ENCODE peak calls at places on chromosomes 11 and 22, in four cellular contexts. One of them, this sample, is unnamed. For H3K27me3 and H3K36me3, the result is how much of the 10 kb centered on the place peaks cover.

GRCh38 chr11:83004855-83005556 is 66.7 kb downstream of the RAB30 start:
- DNase-seq in sigmoid colon: no peak
- DNase-seq in heart left ventricle: no peak
- DNase-seq in adrenal gland: no peak
- DNase-seq in this sample: no peak

GRCh38 chr11:60127311-60127811 is 38.9 kb downstream of the MS4A2 start:
- DNase-seq in sigmoid colon: no peak
- DNase-seq in heart left ventricle: no peak
- DNase-seq in adrenal gland: no peak
- DNase-seq in this sample: peak

GRCh38 chr11:116376547-116376946 is 396.2 kb downstream of the BUD13 start:
- DNase-seq in sigmoid colon: no peak
- DNase-seq in heart left ventricle: no peak
- DNase-seq in adrenal gland: no peak
- DNase-seq in this sample: no peak

GRCh38 chr11:36014499-36014898 is 70.6 kb downstream of the LDLRAD3 start:
- DNase-seq in sigmoid colon: no peak
- DNase-seq in heart left ventricle: no peak
- DNase-seq in adrenal gland: no peak
- DNase-seq in this sample: no peak

GRCh38 chr22:49587987-49588386 is 239.7 kb downstream of the BRD1 start:
- DNase-seq in sigmoid colon: no peak
- DNase-seq in heart left ventricle: no peak
- DNase-seq in adrenal gland: no peak
- DNase-seq in this sample: no peak

GRCh38 chr11:67584205-67584880 is 731 bp downstream of the GSTP1 start:
- DNase-seq in sigmoid colon: peak
- DNase-seq in heart left ventricle: peak
- DNase-seq in adrenal gland: peak
- DNase-seq in this sample: no peak

GRCh38 chr22:39567135-39567946 is 3.2 kb upstream of the CACNA1I start:
- DNase-seq in sigmoid colon: no peak
- DNase-seq in heart left ventricle: no peak
- DNase-seq in adrenal gland: no peak
- DNase-seq in this sample: no peak

GRCh38 chr22:19463491-19464469 is 15.2 kb downstream of the UFD1 start:
- DNase-seq in sigmoid colon: no peak
- DNase-seq in heart left ventricle: no peak
- DNase-seq in adrenal gland: no peak
- DNase-seq in this sample: no peak

GRCh38 chr11:23473782-23474181 is 613.5 kb upstream of the CCDC179 start:
- DNase-seq in sigmoid colon: no peak
- DNase-seq in heart left ventricle: no peak
- DNase-seq in adrenal gland: no peak
- DNase-seq in this sample: no peak

DNA sequence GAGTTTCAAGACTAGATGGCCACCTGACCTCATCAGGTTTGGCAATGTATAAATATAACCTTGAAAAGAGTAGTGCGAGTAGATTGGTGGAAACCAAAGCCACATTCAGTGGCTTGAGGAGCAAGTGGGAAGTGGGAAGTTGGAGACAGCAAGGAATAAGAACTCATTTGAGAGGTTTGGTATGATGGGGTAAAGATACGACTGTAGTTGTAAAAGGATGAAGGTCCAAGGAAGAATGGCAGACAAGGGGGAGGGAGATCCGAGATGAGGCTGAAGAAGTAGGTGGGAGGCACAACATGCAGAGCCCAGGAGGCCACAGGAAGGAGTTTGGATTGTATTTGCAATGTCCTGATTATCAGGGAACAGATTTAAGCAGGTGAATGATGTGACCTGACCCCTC is 20.8 kb downstream of the RASSF10 start:
- DNase-seq in sigmoid colon: no peak
- DNase-seq in heart left ventricle: no peak
- DNase-seq in adrenal gland: no peak
- DNase-seq in this sample: no peak
- H3K27me3 ChIP-seq in sigmoid colon: under half
- H3K27me3 ChIP-seq in heart left ventricle: under half
- H3K27me3 ChIP-seq in adrenal gland: under half
- H3K27me3 ChIP-seq in this sample: under half

GRCh38 chr22:44919691-44920090 is 90.1 kb downstream of the PHF21B start:
- DNase-seq in sigmoid colon: peak
- DNase-seq in heart left ventricle: peak
- DNase-seq in adrenal gland: no peak
- DNase-seq in this sample: no peak
- H3K36me3 ChIP-seq in sigmoid colon: under half
- H3K36me3 ChIP-seq in heart left ventricle: under half
- H3K36me3 ChIP-seq in adrenal gland: under half
- H3K36me3 ChIP-seq in this sample: under half

GRCh38 chr11:45324459-45324858 is 38.3 kb upstream of the SYT13 start:
- DNase-seq in sigmoid colon: no peak
- DNase-seq in heart left ventricle: no peak
- DNase-seq in adrenal gland: no peak
- DNase-seq in this sample: no peak
- H3K27me3 ChIP-seq in sigmoid colon: under half
- H3K27me3 ChIP-seq in heart left ventricle: under half
- H3K27me3 ChIP-seq in adrenal gland: under half
- H3K27me3 ChIP-seq in this sample: under half

DNA sequence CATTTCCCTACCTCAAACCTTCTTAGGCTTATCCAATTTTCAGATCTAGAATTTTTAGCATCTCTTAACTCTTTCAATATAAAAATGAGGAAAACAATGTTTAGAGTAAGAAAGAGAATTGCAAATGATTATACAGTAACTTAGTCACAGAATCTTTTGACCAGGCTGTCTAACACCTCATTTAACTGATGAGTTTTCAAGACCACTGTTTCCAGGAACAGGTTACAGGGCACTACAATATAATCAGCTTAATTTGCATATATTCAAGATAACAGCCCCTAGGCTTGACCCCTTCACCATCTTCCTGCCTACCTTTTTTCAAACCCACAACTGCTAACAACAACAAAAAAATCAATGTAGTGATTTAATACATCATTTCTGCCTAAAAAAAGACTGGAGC is 12.7 kb downstream of the NUMA1 start:
- DNase-seq in sigmoid colon: no peak
- DNase-seq in heart left ventricle: no peak
- DNase-seq in adrenal gland: no peak
- DNase-seq in this sample: no peak
- H3K36me3 ChIP-seq in sigmoid colon: under half
- H3K36me3 ChIP-seq in heart left ventricle: under half
- H3K36me3 ChIP-seq in adrenal gland: under half
- H3K36me3 ChIP-seq in this sample: under half

GRCh38 chr11:120019191-120019590 is 118.7 kb downstream of the TRIM29 start:
- DNase-seq in sigmoid colon: no peak
- DNase-seq in heart left ventricle: no peak
- DNase-seq in adrenal gland: no peak
- DNase-seq in this sample: no peak
- H3K27me3 ChIP-seq in sigmoid colon: under half
- H3K27me3 ChIP-seq in heart left ventricle: under half
- H3K27me3 ChIP-seq in adrenal gland: under half
- H3K27me3 ChIP-seq in this sample: under half

DNA sequence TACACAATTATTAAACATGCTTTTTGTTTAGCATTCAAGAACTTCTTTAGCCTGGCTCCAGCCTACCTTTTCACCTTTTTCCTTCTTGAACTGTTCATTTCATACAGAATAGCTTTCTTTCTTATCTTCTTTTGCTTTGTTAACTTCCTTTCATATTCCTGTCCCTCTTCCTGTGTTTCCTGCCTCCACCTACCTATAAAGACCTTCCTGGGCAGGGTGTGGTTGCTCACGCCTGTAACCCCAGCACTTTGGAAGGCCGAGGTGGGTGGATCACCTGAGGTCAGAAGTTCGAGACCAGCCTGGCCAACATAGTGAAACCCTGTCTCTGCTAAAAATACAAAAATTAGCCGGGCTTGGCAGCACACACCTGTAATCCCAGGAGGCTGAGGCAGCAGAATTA is 22.9 kb downstream of the CAPRIN1 start:
- DNase-seq in sigmoid colon: no peak
- DNase-seq in heart left ventricle: no peak
- DNase-seq in adrenal gland: no peak
- DNase-seq in this sample: no peak
- H3K36me3 ChIP-seq in sigmoid colon: under half
- H3K36me3 ChIP-seq in heart left ventricle: half or more
- H3K36me3 ChIP-seq in adrenal gland: under half
- H3K36me3 ChIP-seq in this sample: under half

GRCh38 chr11:47508595-47509555 is 44.1 kb downstream of the CELF1 start:
- DNase-seq in sigmoid colon: no peak
- DNase-seq in heart left ventricle: no peak
- DNase-seq in adrenal gland: no peak
- DNase-seq in this sample: no peak

GRCh38 chr11:47514825-47515647 is 37.9 kb downstream of the CELF1 start:
- DNase-seq in sigmoid colon: no peak
- DNase-seq in heart left ventricle: no peak
- DNase-seq in adrenal gland: peak
- DNase-seq in this sample: no peak

GRCh38 chr11:47512701-47513100 is 40.2 kb downstream of the CELF1 start:
- DNase-seq in sigmoid colon: no peak
- DNase-seq in heart left ventricle: no peak
- DNase-seq in adrenal gland: no peak
- DNase-seq in this sample: no peak

GRCh38 chr11:47510231-47510630 is 42.7 kb downstream of the CELF1 start:
- DNase-seq in sigmoid colon: no peak
- DNase-seq in heart left ventricle: no peak
- DNase-seq in adrenal gland: no peak
- DNase-seq in this sample: no peak

DNA sequence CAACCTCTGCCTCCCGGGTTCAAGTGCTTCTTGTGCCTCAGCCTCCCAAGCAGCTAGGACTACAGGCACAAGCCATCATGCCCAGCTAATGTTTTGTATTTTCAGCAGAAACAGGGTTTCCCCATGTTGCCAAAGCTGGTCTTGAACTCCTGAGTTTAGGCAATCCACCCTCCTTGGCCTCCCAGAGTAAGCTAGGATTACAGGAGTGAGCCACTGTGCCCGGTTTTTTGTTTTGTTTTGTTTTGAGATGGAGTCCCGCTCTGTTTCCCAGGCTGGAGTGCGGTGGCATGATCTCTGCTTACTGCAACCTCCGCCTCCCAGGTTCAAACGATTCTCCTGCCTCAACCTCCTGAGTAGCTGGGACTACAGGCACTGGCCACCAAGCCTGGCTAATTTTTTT is 41.0 kb downstream of the CELF1 start:
- DNase-seq in sigmoid colon: no peak
- DNase-seq in heart left ventricle: no peak
- DNase-seq in adrenal gland: no peak
- DNase-seq in this sample: no peak
- H3K27me3 ChIP-seq in sigmoid colon: under half
- H3K27me3 ChIP-seq in heart left ventricle: under half
- H3K27me3 ChIP-seq in adrenal gland: under half
- H3K27me3 ChIP-seq in this sample: under half

GRCh38 chr11:70418130-70418529 is 19.8 kb downstream of the CTTN start:
- DNase-seq in sigmoid colon: no peak
- DNase-seq in heart left ventricle: no peak
- DNase-seq in adrenal gland: no peak
- DNase-seq in this sample: no peak
- H3K36me3 ChIP-seq in sigmoid colon: under half
- H3K36me3 ChIP-seq in heart left ventricle: half or more
- H3K36me3 ChIP-seq in adrenal gland: under half
- H3K36me3 ChIP-seq in this sample: under half

DNA sequence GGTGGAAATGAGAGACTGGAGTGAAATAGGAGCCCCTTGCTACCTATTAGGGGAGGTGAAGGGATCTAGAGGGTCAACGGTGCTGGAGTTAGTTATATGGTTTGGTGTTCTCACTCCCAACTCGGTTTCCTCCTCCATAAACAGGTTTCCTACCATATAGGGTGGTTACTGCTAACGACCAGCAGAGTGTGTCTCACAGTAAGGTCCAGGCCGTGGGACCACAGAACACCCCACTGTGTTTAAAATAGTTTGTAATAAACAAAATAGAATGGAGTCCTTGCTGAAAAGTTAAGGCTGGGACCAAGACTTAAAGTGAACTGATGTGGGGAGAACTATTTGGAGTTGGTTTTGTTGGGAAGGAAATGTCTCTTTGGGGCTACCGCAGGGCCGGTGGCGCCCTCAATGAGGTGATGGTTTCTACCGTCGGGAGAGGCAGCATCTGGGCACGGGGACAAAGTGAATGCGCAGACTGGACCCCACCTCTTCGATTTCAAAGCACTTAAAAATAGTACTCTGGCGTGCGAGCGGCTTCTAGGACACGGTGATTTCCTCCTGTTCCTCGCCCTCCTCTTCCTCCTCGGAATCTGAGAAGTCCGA is 4.5 kb downstream of the DBX1 start:
- DNase-seq in sigmoid colon: no peak
- DNase-seq in heart left ventricle: no peak
- DNase-seq in adrenal gland: no peak
- DNase-seq in this sample: no peak
- H3K27me3 ChIP-seq in sigmoid colon: half or more
- H3K27me3 ChIP-seq in heart left ventricle: under half
- H3K27me3 ChIP-seq in adrenal gland: half or more
- H3K27me3 ChIP-seq in this sample: half or more

GRCh38 chr11:62926669-62927455 is 5.7 kb upstream of the CHRM1 start:
- DNase-seq in sigmoid colon: no peak
- DNase-seq in heart left ventricle: no peak
- DNase-seq in adrenal gland: no peak
- DNase-seq in this sample: no peak
- H3K36me3 ChIP-seq in sigmoid colon: under half
- H3K36me3 ChIP-seq in heart left ventricle: under half
- H3K36me3 ChIP-seq in adrenal gland: under half
- H3K36me3 ChIP-seq in this sample: under half